ENCODE peak calls at places on chromosomes 2 and 18, in nine cellular contexts. H is prostate gland, G is esophagus squamous epithelium, C is fibroblast of lung, U is sigmoid colon, B is IMR-90, F is heart left ventricle, N is ovary, X is uterus. Y is an unnamed sample.

GRCh38 chr2:199278099-199278498 is 179.6 kb downstream of the SATB2 start:
- DNase-seq in H (no peak), G (no peak), C (no peak), U (no peak), B (peak; percentile 58), F (no peak), N (no peak), X (no peak), Y (peak; percentile 22)

GRCh38 chr2:180196419-180196977 is 189.4 kb upstream of the CWC22 start:
- DNase-seq in H (no peak), G (no peak), C (no peak), U (no peak), B (no peak), F (no peak), N (no peak), X (no peak), Y (no peak)

GRCh38 chr2:180625006-180625844 is 355.2 kb upstream of the UBE2E3 start:
- DNase-seq in H (no peak), G (no peak), C (peak; percentile 94), U (no peak), B (peak; percentile 92), F (no peak), N (no peak), X (no peak), Y (no peak)

GRCh38 chr2:44360749-44361329 is 455 bp downstream of the PREPL start:
- DNase-seq in H (no peak), G (no peak), C (peak; percentile 21), U (no peak), B (peak; percentile 5), F (no peak), N (peak; percentile 25), X (no peak), Y (peak; percentile 36)

GRCh38 chr18:72692086-72692485 is 147.9 kb upstream of the CBLN2 start:
- DNase-seq in H (no peak), G (no peak), C (no peak), U (no peak), B (no peak), F (no peak), N (no peak), X (no peak), Y (peak; percentile 79)

GRCh38 chr2:149782566-149782965 is 195.0 kb upstream of the MMADHC start:
- DNase-seq in H (no peak), G (no peak), C (no peak), U (no peak), B (peak; percentile 55), F (no peak), N (no peak), X (no peak), Y (no peak)

GRCh38 chr2:492178-492577 is 185.0 kb downstream of the TMEM18 start:
- DNase-seq in H (no peak), G (no peak), C (no peak), U (no peak), B (no peak), F (no peak), N (no peak), X (no peak), Y (no peak)

GRCh38 chr2:86480105-86480504 is 38.9 kb downstream of the KDM3A start:
- DNase-seq in H (peak; percentile 58), G (no peak), C (no peak), U (peak; percentile 68), B (no peak), F (peak; percentile 35), N (peak; percentile 32), X (no peak), Y (no peak)

GRCh38 chr18:63069496-63069895 is 250.1 kb downstream of the BCL2 start:
- DNase-seq in H (no peak), G (no peak), C (no peak), U (no peak), B (no peak), F (no peak), N (no peak), X (no peak), Y (no peak)

GRCh38 chr2:172179045-172179742 is 76.5 kb upstream of the DLX2 start:
- DNase-seq in H (no peak), G (no peak), C (no peak), U (no peak), B (peak; percentile 35), F (no peak), N (no peak), X (no peak), Y (no peak)

GRCh38 chr2:47512581-47513083 is 109.7 kb downstream of the MSH2 start:
- DNase-seq in H (no peak), G (no peak), C (peak; percentile 43), U (no peak), B (peak; percentile 64), F (no peak), N (no peak), X (no peak), Y (peak; percentile 58)

GRCh38 chr2:230498506-230499107 is 82.6 kb downstream of the SP100 start:
- DNase-seq in H (no peak), G (no peak), C (no peak), U (no peak), B (no peak), F (no peak), N (no peak), X (no peak), Y (no peak)

GRCh38 chr2:119809329-119810038 is 49.8 kb downstream of the PTPN4 start:
- DNase-seq in H (no peak), G (no peak), C (peak; percentile 81), U (peak; percentile 72), B (peak; percentile 89), F (peak; percentile 36), N (no peak), X (peak; percentile 32), Y (peak; percentile 53)

GRCh38 chr2:15169326-15170038 is 391.7 kb downstream of the NBAS start:
- DNase-seq in H (no peak), G (no peak), C (peak; percentile 90), U (no peak), B (peak; percentile 98), F (no peak), N (no peak), X (no peak), Y (no peak)

GRCh38 chr2:181563101-181563692 is 93.7 kb downstream of the CERKL start:
- DNase-seq in H (no peak), G (no peak), C (peak; percentile 39), U (no peak), B (no peak), F (no peak), N (no peak), X (no peak), Y (no peak)

DNA sequence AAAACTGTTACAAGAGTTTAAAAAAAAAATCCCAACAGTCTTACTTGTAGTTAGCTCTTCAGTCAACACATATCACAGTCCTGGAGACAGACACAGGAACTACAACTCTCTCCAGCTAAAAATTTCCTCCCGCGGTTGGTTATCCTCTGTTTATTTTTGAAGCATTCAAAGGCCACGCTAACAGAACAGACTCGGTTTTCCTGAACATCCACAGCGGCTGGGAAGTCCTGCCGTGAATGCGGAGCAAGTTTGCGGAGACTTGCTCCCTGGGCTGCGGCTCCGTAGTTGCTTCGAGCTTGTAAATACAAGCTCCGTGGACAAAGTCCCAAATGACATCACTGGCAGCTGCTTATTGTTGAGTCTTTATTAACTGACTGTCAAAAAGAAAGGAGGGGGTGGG is at the start of gene NCKAP5:
- DNase-seq in H (peak; percentile 44), G (no peak), C (peak; percentile 67), U (no peak), B (peak; percentile 82), F (no peak), N (peak; percentile 21), X (no peak), Y (peak; percentile 82)
- TF ChIP-seq CTCF in H (no peak), G (no peak), C (peak; percentile 36), U (no peak), B (peak; percentile 24), F (no peak), N (no peak), X (no peak), Y (no peak)

DNA sequence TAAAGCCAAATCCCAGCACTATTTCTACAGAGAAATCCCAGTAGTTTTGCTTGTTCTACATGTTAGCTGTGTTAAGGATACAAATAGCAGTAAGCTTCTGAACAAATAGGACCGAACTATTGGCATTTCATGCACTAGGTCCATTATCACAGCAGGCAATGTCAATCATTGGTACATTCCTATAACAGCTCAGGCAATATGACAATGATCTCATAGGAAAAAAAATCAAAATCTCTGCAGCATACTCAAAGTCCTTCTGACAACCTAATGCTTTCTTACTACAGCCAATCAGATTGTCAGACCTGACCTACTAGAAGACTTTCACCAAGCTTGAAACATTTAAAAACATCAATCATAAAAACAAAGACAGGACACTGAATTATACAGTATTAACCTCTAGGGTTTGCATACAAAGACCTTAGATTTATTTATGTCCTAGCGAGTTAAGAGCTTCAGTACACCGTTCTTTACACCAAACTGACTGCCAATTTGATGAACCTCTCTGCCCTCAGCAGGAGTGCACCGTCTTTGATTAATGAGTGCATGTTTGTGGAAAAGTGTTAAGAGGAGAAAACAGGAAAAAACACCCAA is 6.3 kb downstream of the BAZ2B start:
- DNase-seq in H (no peak), G (no peak), C (no peak), U (no peak), B (no peak), F (no peak), N (no peak), X (no peak), Y (peak; percentile 67)
- H3K4me3 ChIP-seq in H (no peak overlapping the region), G (no peak overlapping the region), C (no peak overlapping the region), U (no peak overlapping the region), B (no peak overlapping the region), F (peak overlapping the region; percentile 15), N (no peak overlapping the region), X (no peak overlapping the region), Y (peak overlapping the region; percentile 12)

GRCh38 chr2:55581435-55581834 is 36.0 kb downstream of the PPP4R3B start:
- DNase-seq in H (no peak), G (no peak), C (no peak), U (no peak), B (no peak), F (no peak), N (no peak), X (no peak), Y (peak; percentile 48)

GRCh38 chr2:55585451-55586079 is 31.9 kb downstream of the PPP4R3B start:
- DNase-seq in H (no peak), G (no peak), C (peak; percentile 80), U (no peak), B (peak; percentile 80), F (no peak), N (no peak), X (no peak), Y (peak; percentile 58)

DNA sequence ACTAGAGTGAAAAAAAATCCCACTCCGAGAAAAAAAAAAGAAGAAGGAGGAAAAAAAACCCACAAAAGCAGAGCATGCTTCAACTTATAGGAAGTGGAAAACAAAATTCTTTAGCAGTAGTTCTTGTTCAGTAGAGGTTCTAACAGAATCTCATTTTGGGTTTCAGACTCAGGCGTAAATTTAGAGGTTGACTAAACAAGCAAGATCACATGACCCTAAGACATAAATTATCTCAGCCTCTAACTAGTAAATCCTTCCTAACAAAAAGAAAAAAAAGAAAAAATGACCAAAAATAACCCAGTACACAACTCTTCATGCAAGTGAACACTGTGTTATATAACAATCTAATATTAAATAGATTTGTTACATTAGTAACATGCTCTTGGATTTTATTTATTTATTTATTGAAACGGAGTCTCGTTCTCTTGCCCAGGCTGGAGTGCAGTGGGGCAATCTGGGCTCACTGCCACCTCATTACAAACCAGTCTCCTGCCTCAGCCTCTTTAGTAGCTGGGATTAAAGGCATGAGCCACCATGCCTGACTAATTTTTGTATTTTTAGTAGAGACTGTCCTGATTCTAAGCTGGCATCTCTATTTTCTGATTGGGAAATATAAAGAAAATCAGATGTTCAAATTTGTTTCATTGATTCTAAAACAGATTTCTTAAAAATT is 35.4 kb downstream of the PPP4R3B start:
- DNase-seq in H (no peak), G (no peak), C (peak; percentile 60), U (no peak), B (peak; percentile 43), F (no peak), N (no peak), X (peak; percentile 43), Y (peak; percentile 53)
- H3K36me3 ChIP-seq in H (no peaks in the 10 kb centered on the region), G (peaks cover 93% of the 10 kb centered on the region), C (peaks cover 1% of the 10 kb centered on the region), U (peaks cover 61% of the 10 kb centered on the region), B (peaks cover 3% of the 10 kb centered on the region), F (peaks cover 31% of the 10 kb centered on the region), N (no peaks in the 10 kb centered on the region), X (no peaks in the 10 kb centered on the region), Y (peaks cover 53% of the 10 kb centered on the region)

GRCh38 chr2:201950606-201951005 is 83.0 kb upstream of the FZD7 start:
- DNase-seq in H (no peak), G (no peak), C (peak; percentile 27), U (peak; percentile 12), B (peak; percentile 54), F (no peak), N (no peak), X (no peak), Y (no peak)
- TF ChIP-seq CTCF in H (no peak), G (no peak), C (no peak), U (no peak), B (no peak), F (no peak), N (no peak), X (no peak), Y (no peak)

Y was measured in A673.